ENCODE peak calls at places on chromosomes 6 and 20, in ten cellular contexts. O, I, Y, A, F, W, Z, X, V and P are unnamed samples.

GRCh38 chr6:170184324-170184723 is 106.6 kb downstream of the DLL1 start:
- DNase-seq in W (no peak), Y (no peak), F (no peak), O (no peak), Z (no peak), I (no peak), A (no peak), X (peak), V (no peak), P (no peak)

GRCh38 chr20:48959902-48960550 is 38.5 kb downstream of the ARFGEF2 start:
- DNase-seq in A (no peak), O (no peak), X (no peak), I (no peak), W (no peak), Z (no peak), Y (no peak), F (no peak), V (no peak), P (no peak)

GRCh38 chr6:100665041-100665380 is 200.3 kb upstream of the SIM1 start:
- DNase-seq in A (no peak), O (no peak), V (no peak), I (no peak), F (no peak), W (peak), Z (peak), Y (no peak), X (no peak), P (no peak)

GRCh38 chr6:1962201-1962600 is 283.2 kb downstream of the GMDS start:
- DNase-seq in F (peak), Y (no peak), O (no peak), I (no peak), Z (no peak), A (no peak), X (no peak), W (no peak), V (no peak), P (no peak)

GRCh38 chr6:89602713-89603112 is 35.8 kb downstream of the LYRM2 start:
- DNase-seq in W (no peak), I (no peak), Y (no peak), V (no peak), Z (no peak), X (no peak), A (no peak), F (no peak), O (no peak), P (no peak)

GRCh38 chr6:56292505-56293181 is 45.3 kb upstream of the COL21A1 start:
- DNase-seq in W (peak), V (no peak), O (peak), I (peak), X (no peak), F (peak), A (no peak), Z (peak), Y (no peak), P (peak)

GRCh38 chr20:642398-643174 is 10.4 kb downstream of the SRXN1 start:
- DNase-seq in X (no peak), Y (no peak), V (no peak), A (no peak), F (peak), Z (no peak), W (no peak), I (no peak), O (peak), P (peak)

GRCh38 chr6:112980676-112981075 is 633.5 kb downstream of the RFPL4B start:
- DNase-seq in X (no peak), F (no peak), A (no peak), V (no peak), O (no peak), W (no peak), Y (no peak), I (no peak), Z (no peak), P (no peak)

GRCh38 chr20:23270427-23270911 is 80.1 kb upstream of the NXT1 start:
- DNase-seq in Z (no peak), I (no peak), Y (no peak), F (peak), V (no peak), O (no peak), X (no peak), A (no peak), W (no peak), P (no peak)

GRCh38 chr20:61185841-61186601 is 66.0 kb upstream of the CDH4 start:
- DNase-seq in V (no peak), Z (no peak), O (no peak), W (no peak), Y (no peak), A (no peak), X (no peak), I (peak), F (peak), P (no peak)

GRCh38 chr6:111718990-111719389 is 113.3 kb upstream of the TRAF3IP2 start:
- DNase-seq in V (no peak), F (no peak), W (no peak), Z (no peak), A (no peak), I (no peak), X (no peak), Y (no peak), O (no peak), P (no peak)

GRCh38 chr6:15512126-15512525 is 150.7 kb downstream of the DTNBP1 start:
- DNase-seq in F (peak), Z (no peak), W (no peak), Y (no peak), O (peak), X (peak), A (no peak), I (no peak), V (no peak), P (peak)

GRCh38 chr6:16437984-16438383 is 199.6 kb downstream of the GMPR start:
- DNase-seq in X (no peak), F (no peak), Z (no peak), Y (no peak), W (no peak), V (no peak), A (no peak), I (no peak), O (no peak), P (no peak)

GRCh38 chr6:127365874-127366273 is 22.5 kb upstream of the ECHDC1 start:
- DNase-seq in A (no peak), Y (no peak), W (no peak), I (no peak), O (no peak), X (no peak), F (peak), Z (no peak), V (no peak), P (no peak)

GRCh38 chr20:1150218-1150617 is 31.8 kb downstream of the PSMF1 start:
- DNase-seq in A (no peak), X (no peak), I (no peak), W (no peak), Y (no peak), Z (no peak), O (no peak), V (no peak), F (no peak), P (no peak)

GRCh38 chr6:4687989-4688947 is 87.9 kb upstream of the CDYL start:
- DNase-seq in I (peak), V (no peak), Y (no peak), W (no peak), O (no peak), X (no peak), Z (no peak), A (no peak), F (peak), P (peak)

GRCh38 chr6:7512320-7512719 is 29.2 kb upstream of the DSP start:
- DNase-seq in X (no peak), O (no peak), I (no peak), W (no peak), V (no peak), F (no peak), A (no peak), Z (no peak), Y (no peak), P (no peak)

GRCh38 chr6:109736273-109737031 is 45.4 kb downstream of the FIG4 start:
- DNase-seq in V (no peak), X (no peak), A (no peak), I (no peak), Z (no peak), Y (no peak), O (no peak), F (no peak), W (no peak), P (no peak)

GRCh38 chr6:108452725-108453195 is 108.0 kb upstream of the FOXO3 start:
- DNase-seq in Y (no peak), A (no peak), Z (no peak), V (no peak), X (no peak), O (no peak), W (no peak), F (peak), I (no peak), P (no peak)